ENCODE peak calls at places on chromosomes 11 and 22, in seven cellular contexts. Z is transverse colon, Q is GM23338, W is vagina, A is breast epithelium, G is suprapubic skin, D is endothelial cell of umbilical vein. K is an unnamed sample.

GRCh38 chr22:49855491-49855911 is 1.9 kb downstream of the ZBED4 start:
- DNase-seq in D (peak), Z (peak), W (no peak), Q (no peak), A (no peak), G (no peak), K (no peak)

GRCh38 chr22:20268350-20269012 is 363 bp upstream of the RTN4R start:
- DNase-seq in D (peak), G (no peak), W (no peak), Q (peak), Z (peak), A (no peak), K (peak)

GRCh38 chr11:78312712-78313111 is 104.9 kb downstream of the GAB2 start:
- DNase-seq in A (no peak), D (no peak), W (no peak), Q (no peak), Z (no peak), G (no peak), K (no peak)

GRCh38 chr11:32586576-32587190 is 3.1 kb downstream of the EIF3M start:
- DNase-seq in W (no peak), Q (peak), A (no peak), Z (no peak), D (peak), G (no peak), K (no peak)

GRCh38 chr11:129643031-129643721 is 172.5 kb upstream of the TMEM45B start:
- DNase-seq in A (peak), D (no peak), Q (no peak), Z (no peak), W (no peak), G (no peak), K (peak)

GRCh38 chr22:29907753-29908515 is 25.0 kb downstream of the MTMR3 start:
- DNase-seq in Z (peak), A (peak), D (peak), Q (peak), G (no peak), W (no peak), K (peak)

GRCh38 chr11:67270256-67271211 is 4.3 kb downstream of the GRK2 start:
- DNase-seq in A (peak), Q (peak), G (no peak), D (peak), W (no peak), Z (peak), K (no peak)

GRCh38 chr22:16955678-16956210 is 52.3 kb downstream of the GAB4 start:
- DNase-seq in A (no peak), G (no peak), Z (no peak), D (no peak), W (no peak), Q (no peak), K (no peak)

GRCh38 chr22:23079814-23080521 is 9.6 kb downstream of the GNAZ start:
- DNase-seq in G (no peak), A (no peak), Z (no peak), W (no peak), Q (no peak), D (no peak), K (no peak)

GRCh38 chr11:8100605-8101004 is 19.6 kb downstream of the TUB start:
- DNase-seq in G (peak), A (peak), Z (no peak), D (no peak), W (peak), Q (no peak), K (no peak)

GRCh38 chr11:2940930-2941821 is 12.0 kb upstream of the PHLDA2 start:
- DNase-seq in W (no peak), A (no peak), Z (peak), D (no peak), Q (no peak), G (no peak), K (no peak)

GRCh38 chr22:49566693-49567092 is 261.0 kb downstream of the BRD1 start:
- DNase-seq in W (no peak), D (no peak), A (peak), Z (no peak), G (peak), Q (no peak), K (no peak)

GRCh38 chr22:45105281-45105700 is 58.4 kb upstream of the NUP50 start:
- DNase-seq in D (no peak), Q (no peak), A (no peak), W (no peak), G (no peak), Z (no peak), K (no peak)

GRCh38 chr22:41021039-41021654 is 70.0 kb downstream of the RBX1 start:
- DNase-seq in Q (peak), G (no peak), W (no peak), Z (peak), D (no peak), A (no peak), K (peak)

GRCh38 chr22:40055143-40055926 is 60.6 kb downstream of the FAM83F start:
- DNase-seq in Z (no peak), G (no peak), D (peak), A (no peak), W (no peak), Q (no peak), K (no peak)

GRCh38 chr11:99020324-99021225 is at the start of gene CNTN5:
- DNase-seq in Z (peak), Q (peak), D (no peak), G (peak), W (no peak), A (no peak), K (peak)

GRCh38 chr22:44758354-44758969 is 6.1 kb downstream of the ARHGAP8 start:
- DNase-seq in Z (no peak), D (no peak), Q (no peak), A (no peak), G (no peak), W (no peak), K (no peak)

GRCh38 chr11:27839226-27839913 is 139.1 kb upstream of the BDNF start:
- DNase-seq in Z (no peak), G (no peak), D (peak), Q (peak), A (no peak), W (no peak), K (no peak)

GRCh38 chr11:79102821-79103220 is 338.0 kb downstream of the TENM4 start:
- DNase-seq in G (no peak), A (no peak), D (no peak), W (no peak), Q (no peak), Z (no peak), K (no peak)

GRCh38 chr11:78256962-78257361 is 68.2 kb downstream of the USP35 start:
- DNase-seq in Q (no peak), D (peak), G (peak), A (peak), W (no peak), Z (peak), K (no peak)

GRCh38 chr11:111408789-111409727 is 30.0 kb upstream of the POU2AF1 start:
- DNase-seq in Z (no peak), A (no peak), Q (no peak), G (no peak), W (no peak), D (no peak), K (no peak)

GRCh38 chr11:87859583-87859982 is 315.7 kb downstream of the RAB38 start:
- DNase-seq in W (no peak), G (no peak), D (peak), Q (no peak), A (no peak), Z (no peak), K (no peak)

DNA sequence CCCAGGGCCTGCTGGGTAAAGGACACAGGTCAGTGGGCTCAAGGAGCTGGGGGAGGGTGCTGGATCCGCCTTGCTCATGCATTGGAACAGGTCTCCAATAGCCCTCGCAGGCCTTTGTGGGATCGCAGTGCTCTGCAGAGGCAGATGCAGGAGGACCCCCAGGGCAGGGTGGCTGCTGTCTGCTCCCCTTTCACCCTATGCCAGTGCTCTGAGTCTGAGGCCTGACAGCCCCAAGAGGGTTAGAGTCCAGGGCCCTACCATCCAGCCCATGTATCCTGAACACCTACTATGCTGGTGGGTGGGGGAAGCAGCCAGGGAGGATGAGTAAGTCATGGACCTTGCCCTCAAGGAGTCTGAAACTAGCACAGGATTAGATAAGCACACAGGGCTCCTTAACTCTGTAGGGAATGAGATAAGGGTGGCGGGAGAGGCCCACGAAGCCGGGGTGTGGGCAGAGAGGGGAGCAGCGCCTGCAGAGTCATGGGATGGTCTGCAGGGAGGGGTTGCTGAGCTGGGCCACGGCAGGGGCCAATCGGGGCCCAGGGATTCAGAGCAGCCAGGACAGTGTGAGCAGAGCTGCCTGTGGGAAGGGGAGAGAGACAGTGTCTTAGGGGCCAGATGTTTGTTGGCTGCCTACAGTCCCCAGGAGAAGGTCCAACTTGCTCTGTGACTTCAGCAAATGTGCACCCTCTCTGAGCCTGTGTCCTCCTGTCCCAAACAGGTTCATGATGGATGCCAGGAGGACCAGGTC is 10.5 kb upstream of the EHD1 start:
- DNase-seq in G (no peak), D (no peak), Z (peak), A (no peak), W (no peak), Q (no peak), K (peak)
- TF ChIP-seq POLR2AphosphoS5 in G (no peak), D (no peak), Z (peak), A (no peak), W (no peak), Q (no peak), K (no peak)

GRCh38 chr11:59463176-59463575 is 6.4 kb downstream of the OR4D6 start:
- DNase-seq in Z (no peak), D (peak), G (no peak), W (no peak), Q (peak), A (no peak), K (no peak)
- TF ChIP-seq POLR2AphosphoS5 in Z (no peak), D (no peak), G (no peak), W (no peak), Q (no peak), A (no peak), K (no peak)

DNA sequence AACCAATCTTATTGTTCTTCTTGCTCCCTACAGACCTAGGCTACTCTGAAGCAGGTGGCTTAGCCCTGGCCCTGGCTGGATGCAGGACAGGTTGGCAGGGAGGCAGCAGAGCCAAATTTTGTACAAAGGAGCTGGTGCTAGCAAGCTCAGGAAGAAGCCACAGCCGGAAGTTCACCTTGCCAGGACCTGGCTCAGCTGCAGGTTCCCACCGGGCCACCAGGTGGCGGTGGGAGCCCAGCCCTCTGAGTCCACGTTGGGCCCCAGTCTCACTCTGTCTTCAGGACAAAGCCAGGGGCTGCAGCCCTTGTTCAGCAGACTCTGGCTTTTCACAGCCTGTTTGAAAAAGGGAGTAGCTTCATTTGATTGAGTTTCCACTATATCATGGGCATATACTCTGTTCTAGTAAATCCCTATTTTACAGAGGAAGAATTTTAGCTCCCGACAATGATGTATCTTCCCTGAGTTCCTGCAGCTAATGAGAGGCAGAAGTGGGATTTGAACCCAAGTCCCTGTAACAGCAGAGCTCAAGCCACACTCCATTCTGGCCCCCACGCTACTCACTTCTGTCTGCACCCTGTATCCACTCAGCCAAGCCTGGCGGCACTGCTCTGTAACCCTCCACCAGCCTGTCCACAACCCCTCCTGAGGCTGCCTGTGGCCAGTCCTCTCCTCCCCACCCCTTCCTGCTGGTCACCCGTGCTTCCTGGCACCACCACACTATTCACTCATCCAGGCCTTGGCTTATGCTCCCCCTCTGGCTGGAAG is 3.3 kb downstream of the TKFC start:
- DNase-seq in Q (peak), W (no peak), G (no peak), Z (peak), D (peak), A (peak), K (peak)
- TF ChIP-seq POLR2AphosphoS5 in Q (no peak), W (peak), G (no peak), Z (no peak), D (no peak), A (peak), K (no peak)

GRCh38 chr11:45288395-45288794 is 2.3 kb upstream of the SYT13 start:
- DNase-seq in W (peak), G (no peak), A (no peak), Z (no peak), D (no peak), Q (no peak), K (no peak)

GRCh38 chr11:45287316-45287903 is 1.3 kb upstream of the SYT13 start:
- DNase-seq in A (no peak), Z (no peak), Q (no peak), D (no peak), G (no peak), W (peak), K (no peak)

GRCh38 chr11:45289369-45289768 is 3.2 kb upstream of the SYT13 start:
- DNase-seq in G (no peak), W (peak), Z (no peak), Q (no peak), D (no peak), A (no peak), K (no peak)

GRCh38 chr11:45285289-45285828 is 782 bp downstream of the SYT13 start:
- DNase-seq in Q (peak), G (no peak), Z (peak), W (no peak), D (no peak), A (no peak), K (peak)

GRCh38 chr11:45285931-45286632 is at the start of gene SYT13:
- DNase-seq in D (no peak), Z (peak), W (peak), G (no peak), A (no peak), Q (peak), K (peak)
- TF ChIP-seq POLR2AphosphoS5 in D (no peak), Z (peak), W (no peak), G (no peak), A (no peak), Q (peak), K (no peak)

DNA sequence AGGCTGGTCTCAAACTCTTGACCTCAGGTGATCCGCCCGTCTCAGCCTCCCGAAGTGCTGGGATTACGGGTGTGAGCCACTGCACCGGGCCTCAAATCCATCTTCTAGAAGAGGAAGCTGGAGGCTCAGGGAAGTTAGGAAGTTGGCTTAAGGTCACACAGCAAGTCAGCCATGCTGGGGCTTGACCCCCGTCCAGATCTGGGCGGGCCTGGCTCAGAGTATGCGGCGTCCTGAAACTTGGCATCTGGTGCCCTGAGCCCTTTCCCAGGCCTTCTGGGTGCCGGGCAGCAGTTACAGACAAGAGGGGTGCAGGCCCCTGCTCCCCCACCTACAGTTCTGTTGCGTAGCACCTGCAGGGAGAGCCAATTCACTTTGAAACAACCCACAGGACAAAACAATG is 11.2 kb downstream of the MPPED1 start:
- DNase-seq in A (no peak), W (no peak), Z (no peak), G (no peak), D (no peak), Q (no peak), K (peak)
- TF ChIP-seq POLR2AphosphoS5 in A (no peak), W (no peak), Z (no peak), G (no peak), D (no peak), Q (no peak), K (no peak)

GRCh38 chr11:848988-849824 is 6.6 kb downstream of the TSPAN4 start:
- DNase-seq in D (peak), Q (peak), G (no peak), A (no peak), Z (no peak), W (no peak), K (no peak)

GRCh38 chr11:849951-850776 is 7.5 kb downstream of the TSPAN4 start:
- DNase-seq in G (no peak), Q (no peak), D (no peak), W (no peak), A (no peak), Z (no peak), K (no peak)

GRCh38 chr11:848380-848931 is 5.8 kb downstream of the TSPAN4 start:
- DNase-seq in Q (peak), G (no peak), Z (peak), D (peak), W (no peak), A (no peak), K (peak)

GRCh38 chr11:852762-853161 is 10.1 kb downstream of the TSPAN4 start:
- DNase-seq in D (no peak), Q (no peak), A (no peak), G (no peak), W (no peak), Z (no peak), K (no peak)

DNA sequence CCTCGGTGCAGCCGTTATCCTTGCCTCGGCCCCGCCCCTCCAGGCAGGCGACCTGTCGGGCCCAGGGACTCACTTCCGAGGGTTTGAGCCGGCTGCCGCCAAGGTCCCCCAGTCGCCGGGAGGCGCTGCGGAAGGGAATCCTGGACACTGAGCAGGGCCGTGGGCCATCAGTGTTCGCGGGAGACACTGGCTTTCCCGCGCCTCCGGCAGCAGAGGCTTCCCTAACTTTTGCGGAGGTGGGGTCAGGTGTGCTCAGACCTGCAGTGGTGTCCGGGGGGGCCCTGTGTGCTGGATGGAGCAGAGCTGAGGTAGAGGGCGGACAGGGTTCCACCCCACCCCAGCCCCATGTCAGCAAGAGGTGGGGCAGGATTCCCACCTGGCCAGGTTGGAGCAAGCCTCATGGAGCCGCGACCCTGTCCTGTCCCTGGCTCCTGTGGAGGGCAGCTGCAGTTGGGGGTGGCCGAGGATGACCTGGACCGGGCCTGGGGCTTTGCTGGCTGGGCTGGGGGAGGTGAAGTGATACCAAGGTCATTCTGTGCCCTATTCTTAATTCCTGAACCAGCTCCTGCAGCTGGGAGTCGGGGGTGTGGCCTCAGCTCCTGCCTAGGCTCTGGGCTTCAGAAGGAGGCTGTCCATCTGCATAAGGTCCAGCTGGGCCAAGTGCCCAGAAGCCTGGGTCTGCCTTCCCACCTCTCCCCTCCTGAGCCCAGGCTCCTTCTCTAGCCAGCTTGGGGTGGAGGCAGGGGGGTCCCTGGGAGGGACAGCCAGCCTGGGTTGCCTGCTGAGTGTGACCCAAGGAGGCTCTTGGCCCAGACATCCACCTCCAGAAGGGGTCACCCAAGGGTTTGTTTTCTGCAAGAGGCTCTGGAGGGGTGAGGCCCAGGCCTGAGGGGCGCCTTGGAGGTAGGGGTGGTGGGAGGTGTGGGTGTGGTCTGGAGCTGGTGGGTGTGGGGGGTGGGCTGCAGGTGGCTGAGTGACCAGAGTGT is 8.4 kb downstream of the TSPAN4 start:
- DNase-seq in A (no peak), Z (no peak), G (no peak), D (no peak), Q (peak), W (no peak), K (peak)
- TF ChIP-seq POLR2AphosphoS5 in A (no peak), Z (no peak), G (no peak), D (no peak), Q (no peak), W (no peak), K (no peak)